ENCODE peak calls at places on chromosomes 3 and 15, in ten cellular contexts. D is epithelial cell of esophagus; H is coronary artery; W is upper lobe of right lung; F is AG10803; S is CD4-positive, alpha-beta memory T cell; L is ascending aorta; G is mucosa of descending colon; J is skeletal muscle cell; I is NT2/D1. A is an unnamed sample.

GRCh38 chr15:94041731-94042130 is 189.6 kb upstream of the MCTP2 start:
- DNase-seq in D (no peak), H (no peak), W (no peak), F (no peak), S (no peak), L (no peak), G (no peak), J (no peak), I (no peak), A (no peak)

GRCh38 chr15:69393831-69394491 is 20.2 kb upstream of the KIF23 start:
- DNase-seq in D (peak), H (no peak), W (no peak), F (no peak), S (no peak), L (no peak), G (no peak), J (no peak), I (no peak), A (no peak)

GRCh38 chr15:80405554-80405850 is 1.3 kb downstream of the ARNT2 start:
- DNase-seq in D (no peak), H (no peak), W (no peak), F (no peak), S (no peak), L (no peak), G (no peak), J (no peak), I (no peak), A (no peak)

GRCh38 chr3:169497567-169498257 is 165.8 kb downstream of the MECOM start:
- DNase-seq in D (peak), H (no peak), W (no peak), F (peak), S (no peak), L (no peak), G (no peak), J (no peak), I (no peak), A (no peak)

GRCh38 chr15:66293085-66293418 is 316 bp upstream of the DIS3L start:
- DNase-seq in D (no peak), H (no peak), W (no peak), F (no peak), S (no peak), L (no peak), G (no peak), J (no peak), I (no peak), A (no peak)

GRCh38 chr3:192188218-192188835 is 539.0 kb downstream of the FGF12 start:
- DNase-seq in D (peak), H (no peak), W (peak), F (no peak), S (no peak), L (no peak), G (no peak), J (no peak), I (peak), A (no peak)

GRCh38 chr3:127172670-127173515 is 20.0 kb upstream of the PRR23E start:
- DNase-seq in D (peak), H (peak), W (peak), F (peak), S (no peak), L (no peak), G (no peak), J (peak), I (no peak), A (no peak)

GRCh38 chr3:45551214-45552010 is 43.1 kb upstream of the LIMD1 start:
- DNase-seq in D (peak), H (peak), W (no peak), F (peak), S (no peak), L (peak), G (peak), J (peak), I (no peak), A (peak)

GRCh38 chr15:25863067-25863967 is at the start of gene ATP10A:
- DNase-seq in D (no peak), H (no peak), W (peak), F (peak), S (peak), L (peak), G (peak), J (no peak), I (no peak), A (no peak)

GRCh38 chr3:160200328-160200727 is 24.9 kb upstream of the C3orf80 start:
- DNase-seq in D (no peak), H (no peak), W (no peak), F (no peak), S (no peak), L (no peak), G (no peak), J (no peak), I (no peak), A (no peak)

GRCh38 chr15:98420837-98421236 is 227.5 kb upstream of the IGF1R start:
- DNase-seq in D (no peak), H (no peak), W (no peak), F (no peak), S (no peak), L (no peak), G (no peak), J (no peak), I (no peak), A (no peak)

GRCh38 chr3:36904641-36905040 is 40.2 kb downstream of the TRANK1 start:
- DNase-seq in D (peak), H (no peak), W (no peak), F (peak), S (no peak), L (no peak), G (no peak), J (no peak), I (no peak), A (peak)

GRCh38 chr3:69094467-69095205 is 9.9 kb downstream of the ARL6IP5 start:
- DNase-seq in D (no peak), H (no peak), W (no peak), F (peak), S (peak), L (no peak), G (no peak), J (no peak), I (no peak), A (no peak)

GRCh38 chr3:197558000-197558399 is 2.2 kb upstream of the BDH1 start:
- DNase-seq in D (no peak), H (no peak), W (no peak), F (no peak), S (no peak), L (no peak), G (no peak), J (no peak), I (no peak), A (no peak)

GRCh38 chr3:151770941-151771340 is 37.2 kb downstream of the AADACL2 start:
- DNase-seq in D (no peak), H (no peak), W (peak), F (peak), S (no peak), L (peak), G (peak), J (peak), I (no peak), A (no peak)

DNA sequence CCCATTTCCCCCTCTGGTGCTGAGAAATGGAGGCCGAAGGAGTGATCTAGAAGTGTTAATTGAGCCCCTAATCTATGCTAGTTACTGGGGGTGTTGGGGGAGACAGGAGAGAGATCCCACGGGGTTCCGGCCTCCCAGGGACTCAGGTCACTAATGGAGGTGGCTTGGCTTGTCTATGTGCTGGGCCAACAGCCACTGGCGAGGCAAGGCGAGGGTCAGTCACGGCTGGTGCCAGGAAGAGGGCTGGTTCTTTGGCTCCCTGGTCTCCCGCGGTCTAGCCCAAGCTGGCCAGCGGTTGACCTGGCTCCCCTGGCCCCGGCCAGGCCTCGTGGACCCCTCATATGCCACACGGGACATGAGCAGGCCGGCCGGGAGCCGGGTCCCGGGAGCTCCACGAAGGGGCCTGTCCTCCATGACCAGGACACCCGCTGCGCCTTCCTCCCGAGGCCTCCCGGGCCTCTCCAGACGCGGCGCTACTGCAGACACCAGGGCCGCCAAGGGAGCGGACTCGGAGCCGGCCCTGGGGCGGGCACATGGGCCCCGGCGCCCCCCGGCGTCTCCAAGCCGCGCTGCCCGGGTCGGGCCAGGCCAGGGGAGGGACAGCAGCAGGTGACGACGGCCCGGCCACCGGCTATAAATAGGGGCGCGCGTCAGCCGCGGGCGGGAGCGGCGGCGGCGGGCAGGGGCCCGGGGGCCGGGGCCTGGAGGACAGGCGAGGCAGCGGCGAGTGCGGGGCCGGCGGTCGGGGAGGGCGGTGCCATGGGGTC is at the start of gene ALPK3:
- DNase-seq in D (no peak), H (peak), W (peak), F (no peak), S (no peak), L (peak), G (no peak), J (no peak), I (no peak), A (peak)
- H3K4me3 ChIP-seq in D (no peak), H (peak), W (peak), F (no peak), S (no peak), L (peak), G (no peak), J (peak), I (peak), A (no peak)

DNA sequence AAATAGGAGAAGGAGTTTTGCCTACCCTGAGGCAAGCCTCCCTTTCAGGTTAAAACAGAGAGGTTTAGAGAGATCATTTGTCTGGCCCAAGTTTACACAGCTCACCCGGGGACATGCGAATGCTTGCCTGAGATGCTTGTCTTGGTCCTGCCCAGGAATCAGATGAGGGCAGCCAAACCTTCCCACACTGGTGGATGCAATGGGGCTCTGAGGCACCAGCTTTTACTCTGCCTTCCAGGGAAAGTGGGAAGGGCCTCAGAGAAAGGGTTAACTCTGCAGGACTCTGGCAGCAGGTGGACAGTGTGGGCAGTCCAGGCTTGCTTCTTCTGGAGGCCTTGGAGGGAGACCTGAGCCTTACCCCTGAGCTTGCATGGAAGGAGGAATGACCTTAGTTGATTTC is 90.0 kb downstream of the LRRK1 start:
- DNase-seq in D (no peak), H (peak), W (no peak), F (no peak), S (no peak), L (no peak), G (no peak), J (no peak), I (no peak), A (no peak)
- H3K4me3 ChIP-seq in D (no peak), H (no peak), W (no peak), F (no peak), S (no peak), L (no peak), G (no peak), J (no peak), I (no peak), A (no peak)

DNA sequence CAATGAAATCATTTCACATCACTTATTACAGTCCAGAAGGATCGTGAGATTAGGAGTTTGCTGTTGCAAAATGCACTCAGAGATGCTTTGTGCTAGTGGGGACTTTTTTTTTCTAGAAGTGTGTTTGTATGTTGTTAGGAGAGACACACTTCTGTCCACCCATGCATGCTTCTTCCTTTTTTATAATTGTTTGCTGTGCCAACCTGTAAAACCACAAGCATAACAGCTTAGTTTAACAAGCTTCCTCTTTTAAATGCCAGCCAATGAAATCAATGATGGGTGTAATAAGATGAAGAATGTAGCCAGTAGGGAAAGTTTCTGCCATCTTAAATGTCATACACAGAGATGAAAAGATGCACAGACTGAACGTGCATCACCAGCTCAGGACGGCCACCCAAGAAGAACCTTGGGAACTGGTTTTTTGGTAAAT is 305.6 kb upstream of the STT3B start:
- DNase-seq in D (no peak), H (no peak), W (no peak), F (no peak), S (peak), L (no peak), G (no peak), J (no peak), I (no peak), A (no peak)
- H3K4me3 ChIP-seq in D (no peak), H (no peak), W (no peak), F (no peak), S (no peak), L (no peak), G (no peak), J (no peak), I (no peak), A (no peak)

DNA sequence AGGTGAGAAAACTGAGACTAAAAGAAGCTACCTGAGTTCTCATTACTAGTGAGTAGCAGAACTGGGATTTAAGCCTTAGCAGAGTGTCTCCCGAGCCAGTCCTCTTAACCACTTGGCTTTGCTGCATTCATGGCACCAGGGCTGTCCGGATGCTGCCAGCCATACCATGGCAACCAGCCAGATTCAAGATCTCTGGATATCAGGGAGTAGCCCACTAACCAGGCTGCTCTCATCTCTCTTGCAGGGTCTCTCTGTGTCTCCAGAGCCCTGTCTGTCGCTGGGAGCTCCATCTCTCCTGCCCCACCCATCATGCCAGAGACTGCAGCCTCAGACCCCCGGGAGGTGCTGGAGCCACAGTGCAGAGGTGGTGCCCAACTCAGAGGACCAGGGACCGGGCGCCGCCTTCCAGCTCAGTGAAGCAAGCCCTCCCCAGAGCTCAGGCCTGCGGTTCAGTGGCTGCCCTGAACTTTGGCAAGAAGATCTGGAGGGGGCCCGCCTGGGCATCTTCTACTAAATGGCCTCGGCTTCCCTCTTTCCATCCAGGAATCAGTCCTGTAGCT is 1.8 kb downstream of the MESP2 start:
- DNase-seq in D (no peak), H (peak), W (no peak), F (no peak), S (no peak), L (no peak), G (peak), J (no peak), I (no peak), A (no peak)
- H3K4me3 ChIP-seq in D (no peak), H (no peak), W (no peak), F (no peak), S (no peak), L (no peak), G (no peak), J (no peak), I (no peak), A (no peak)